ENCODE peak calls at places on chromosome 9, in four cellular contexts. Q is HepG2, O is K562, F is GM12878. L is an unnamed sample.

GRCh38 chr9:107155244-107155817 is 127.7 kb upstream of the RAD23B start:
- DNase-seq in O (no peak), Q (no peak), F (no peak), L (no peak)

GRCh38 chr9:137348781-137349470 is 46.9 kb upstream of the NRARP start:
- DNase-seq in F (no peak), Q (no peak), O (no peak), L (no peak)

GRCh38 chr9:122122903-122123632 is 30.0 kb upstream of the TTLL11 start:
- DNase-seq in Q (peak), F (no peak), O (peak), L (peak)

GRCh38 chr9:134099123-134099761 is 31.4 kb upstream of the BRD3 start:
- DNase-seq in F (peak), O (peak), Q (peak), L (peak)

GRCh38 chr9:26524225-26524624 is 368.4 kb downstream of the CAAP1 start:
- DNase-seq in O (no peak), Q (no peak), F (no peak), L (no peak)

GRCh38 chr9:85142461-85143401 is 473.2 kb downstream of the NTRK2 start:
- DNase-seq in Q (peak), O (peak), F (peak), L (no peak)

GRCh38 chr9:106918825-106919509 is 56.0 kb downstream of the ZNF462 start:
- DNase-seq in O (no peak), Q (no peak), F (no peak), L (no peak)

GRCh38 chr9:73199886-73200285 is 48.2 kb downstream of the ANXA1 start:
- DNase-seq in O (peak), F (no peak), Q (peak), L (peak)

GRCh38 chr9:94995294-94995693 is 268.8 kb downstream of the AOPEP start:
- DNase-seq in O (no peak), Q (no peak), F (no peak), L (no peak)

GRCh38 chr9:91530829-91531228 is 107.2 kb upstream of the NFIL3 start:
- DNase-seq in F (no peak), O (no peak), Q (peak), L (no peak)

GRCh38 chr9:111284703-111285102 is 45.3 kb downstream of the OR2K2 start:
- DNase-seq in F (no peak), O (no peak), Q (no peak), L (no peak)

GRCh38 chr9:111282940-111283339 is 47.1 kb downstream of the OR2K2 start:
- DNase-seq in F (no peak), Q (no peak), O (no peak), L (no peak)

DNA sequence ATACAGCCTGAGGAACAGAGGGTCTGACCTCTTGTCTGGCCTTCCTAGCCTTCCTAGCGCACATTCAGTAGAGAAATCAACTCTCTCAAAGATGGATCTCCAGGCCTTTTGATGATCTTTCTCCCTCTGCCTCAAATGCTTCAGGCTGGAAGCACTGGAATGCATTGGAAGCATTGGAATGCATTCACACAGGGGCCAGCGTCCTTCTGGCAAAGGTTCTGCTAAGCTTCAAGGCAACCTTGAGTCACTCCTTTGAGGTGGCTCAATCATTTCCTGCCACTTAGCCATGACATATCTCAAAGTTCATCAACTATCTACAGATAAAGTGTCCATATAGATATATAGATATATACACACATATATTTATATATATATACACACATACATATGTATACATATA is 42.9 kb downstream of the OR2K2 start:
- DNase-seq in O (no peak), F (no peak), Q (no peak), L (no peak)
- TF ChIP-seq NR2C2 in O (no peak), F (no peak), Q (no peak), L (no peak)

DNA sequence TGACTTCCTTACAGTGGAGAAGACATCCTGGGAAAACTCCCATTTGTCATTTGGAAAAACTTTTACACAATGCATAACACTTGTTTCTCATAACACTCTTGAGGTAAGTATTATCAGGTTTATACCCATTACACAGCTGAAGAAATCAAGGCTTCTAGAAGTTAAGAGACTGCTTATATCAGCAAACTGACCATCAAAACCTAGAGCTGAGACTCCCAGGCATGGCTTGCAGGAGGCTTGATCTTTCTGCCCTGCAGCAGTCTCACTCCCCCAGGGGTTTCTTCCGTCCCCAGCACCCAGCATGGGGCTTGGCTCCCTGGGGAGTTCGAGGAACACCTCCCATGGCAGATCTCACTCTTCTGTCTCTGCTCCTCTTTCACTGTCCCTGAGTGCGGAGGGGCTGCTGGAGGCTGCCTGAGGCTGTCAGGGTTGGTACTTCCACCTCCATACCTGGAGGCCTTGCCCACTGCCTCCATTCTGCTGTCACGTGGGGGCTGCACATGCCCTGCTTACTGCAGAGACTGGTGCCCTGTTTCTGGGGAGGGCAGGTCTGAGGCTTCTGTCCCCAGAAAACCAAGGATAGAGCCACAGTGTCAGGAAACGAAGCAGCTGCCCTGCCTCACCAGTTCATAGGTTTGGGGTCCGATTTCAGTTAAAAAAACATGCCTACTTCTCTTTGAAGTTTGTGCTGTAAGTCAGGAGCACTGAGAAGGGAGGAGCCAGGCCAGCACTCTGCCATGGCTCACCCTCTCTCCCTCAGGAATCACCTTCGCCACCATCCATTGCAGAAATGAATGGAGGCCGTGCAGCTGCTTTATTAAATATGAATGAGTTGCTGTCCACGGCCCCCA is 202.5 kb downstream of the PAX5 start:
- DNase-seq in Q (no peak), O (no peak), F (no peak), L (no peak)
- TF ChIP-seq NR2C2 in Q (no peak), O (no peak), F (no peak), L (no peak)

GRCh38 chr9:113581865-113582697 is 118.6 kb downstream of the RGS3 start:
- DNase-seq in Q (no peak), O (no peak), F (peak), L (no peak)

GRCh38 chr9:113578877-113579269 is 115.3 kb downstream of the RGS3 start:
- DNase-seq in O (peak), F (peak), Q (no peak), L (no peak)

GRCh38 chr9:113579270-113580040 is 115.9 kb downstream of the RGS3 start:
- DNase-seq in F (no peak), O (no peak), Q (no peak), L (no peak)

GRCh38 chr9:113580954-113581311 is 117.4 kb downstream of the RGS3 start:
- DNase-seq in F (no peak), O (no peak), Q (no peak), L (no peak)

GRCh38 chr9:113580041-113580953 is 116.8 kb downstream of the RGS3 start:
- DNase-seq in F (peak), Q (no peak), O (no peak), L (no peak)
- TF ChIP-seq NR2C2 in F (no peak), Q (no peak), O (no peak), L (no peak)

DNA sequence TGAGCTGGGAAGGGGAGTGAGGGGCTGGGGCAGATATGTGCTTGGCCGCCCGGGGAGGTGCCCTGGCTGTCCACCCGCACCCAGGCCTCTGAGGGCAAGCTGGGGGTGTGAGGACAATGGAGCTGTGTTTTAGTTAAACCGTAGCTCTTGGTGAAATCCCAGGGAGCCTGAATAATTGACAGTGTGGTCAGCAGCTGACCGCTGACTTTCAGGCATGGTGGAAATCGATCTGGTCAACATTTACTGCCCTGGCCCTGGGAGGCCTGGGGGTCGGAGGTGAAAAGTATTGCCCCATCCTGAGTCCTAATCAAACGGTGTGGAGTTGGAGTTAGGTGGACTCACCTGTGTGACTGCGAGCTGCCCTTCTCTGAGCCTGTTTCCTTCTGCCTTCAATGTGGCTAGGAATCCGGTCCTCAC is 31.2 kb upstream of the CRB2 start:
- DNase-seq in F (no peak), Q (peak), O (no peak), L (no peak)
- TF ChIP-seq NR2C2 in F (no peak), Q (peak), O (no peak), L (no peak)

GRCh38 chr9:33880562-33881089 is 63.7 kb downstream of the UBE2R2 start:
- DNase-seq in O (peak), F (no peak), Q (no peak), L (peak)

GRCh38 chr9:33885948-33886347 is 69.0 kb downstream of the UBE2R2 start:
- DNase-seq in O (no peak), F (no peak), Q (no peak), L (no peak)

GRCh38 chr9:33881635-33882034 is 64.7 kb downstream of the UBE2R2 start:
- DNase-seq in O (no peak), F (no peak), Q (no peak), L (no peak)

DNA sequence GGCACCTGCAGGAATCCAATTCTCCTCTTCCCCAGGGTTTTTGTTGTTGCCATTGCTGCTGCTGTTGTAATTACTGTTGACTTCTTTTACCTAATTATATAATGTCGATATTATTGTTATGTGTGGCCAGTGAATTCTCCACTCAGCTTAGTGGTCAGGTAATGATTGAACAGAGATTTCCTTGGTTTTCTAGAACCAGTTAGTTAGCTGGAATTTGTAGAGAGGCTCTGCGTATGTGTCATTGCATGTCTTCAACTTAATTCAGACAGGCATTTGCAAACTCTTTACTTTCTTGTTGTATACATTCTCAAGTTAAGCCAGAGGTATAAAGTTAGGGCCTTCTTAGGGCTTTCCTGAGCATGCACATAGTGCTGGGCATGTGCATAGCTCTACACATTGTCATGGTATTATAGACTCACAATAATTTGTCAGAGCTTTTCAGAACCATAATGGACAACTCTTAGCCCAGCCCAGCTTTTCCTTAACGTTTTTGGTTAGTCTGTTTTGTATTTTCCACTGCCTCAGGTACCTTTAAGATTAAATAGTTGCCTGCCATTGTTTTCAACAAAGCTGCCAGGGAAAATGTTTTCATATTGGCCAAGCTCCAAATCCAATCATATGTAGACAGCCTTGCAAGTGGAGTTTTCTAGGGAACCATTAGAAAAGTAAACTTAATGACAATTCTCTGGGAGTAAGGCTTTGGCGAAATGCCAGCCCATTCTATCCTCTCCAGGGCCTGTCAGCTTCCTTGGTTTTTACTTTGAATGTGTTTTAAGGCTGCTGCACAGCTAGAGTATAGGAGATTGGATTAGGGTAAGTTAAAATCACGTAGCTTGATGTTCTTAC is 68.1 kb downstream of the UBE2R2 start:
- DNase-seq in O (peak), F (no peak), Q (no peak), L (no peak)
- TF ChIP-seq NR2C2 in O (no peak), F (no peak), Q (no peak), L (no peak)

GRCh38 chr9:99021512-99021911 is 77.8 kb downstream of the COL15A1 start:
- DNase-seq in Q (no peak), F (no peak), O (no peak), L (no peak)
- TF ChIP-seq NR2C2 in Q (no peak), F (no peak), O (no peak), L (no peak)

GRCh38 chr9:18352716-18353115 is 121.2 kb upstream of the ADAMTSL1 start:
- DNase-seq in Q (no peak), F (no peak), O (no peak), L (no peak)

GRCh38 chr9:18353473-18353872 is 120.5 kb upstream of the ADAMTSL1 start:
- DNase-seq in O (no peak), F (no peak), Q (no peak), L (no peak)

GRCh38 chr9:18349530-18349929 is 124.4 kb upstream of the ADAMTSL1 start:
- DNase-seq in F (no peak), O (no peak), Q (no peak), L (no peak)

GRCh38 chr9:18350036-18350435 is 123.9 kb upstream of the ADAMTSL1 start:
- DNase-seq in F (no peak), O (no peak), Q (no peak), L (no peak)

DNA sequence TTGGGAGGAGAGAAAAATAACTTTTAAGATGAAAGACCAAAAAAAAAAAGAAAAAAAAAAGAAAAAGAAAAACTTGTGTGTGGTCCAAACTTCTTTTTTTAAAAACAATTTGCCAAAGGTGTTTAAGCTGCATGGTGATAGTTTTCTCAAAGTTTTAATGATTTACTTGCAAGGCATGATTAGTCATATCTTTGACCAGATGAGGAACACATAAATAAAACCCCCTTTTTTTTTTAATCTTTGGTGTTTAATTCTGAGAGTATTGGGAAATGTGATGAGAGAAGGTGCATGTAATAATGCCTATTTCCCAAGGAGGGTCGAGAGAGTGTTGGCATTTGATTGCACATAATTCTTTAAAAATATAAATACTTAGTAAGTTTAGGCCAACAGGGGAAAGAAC is 122.7 kb upstream of the ADAMTSL1 start:
- DNase-seq in O (no peak), Q (no peak), F (no peak), L (no peak)
- TF ChIP-seq NR2C2 in O (no peak), Q (no peak), F (no peak), L (no peak)

DNA sequence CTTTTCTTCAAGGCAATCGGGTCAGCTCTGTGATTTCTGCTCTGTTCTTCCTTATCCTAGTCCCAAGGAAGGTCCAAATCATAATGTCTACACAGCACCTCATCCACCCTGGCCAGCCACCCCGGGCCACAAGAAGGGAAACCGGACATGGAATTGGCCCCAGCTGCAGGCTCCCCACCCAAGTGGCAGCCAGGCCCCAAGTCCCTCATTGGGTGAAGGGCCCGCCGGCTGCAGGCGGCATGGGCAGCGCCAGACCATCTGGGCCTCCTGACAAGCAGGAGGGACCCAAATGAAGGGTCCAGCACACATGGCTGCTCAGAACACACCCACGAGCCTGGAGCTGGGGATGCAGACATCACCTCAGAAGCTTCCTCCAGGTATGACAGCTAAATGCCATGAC is 33.7 kb downstream of the BICD2 start:
- DNase-seq in F (no peak), O (no peak), Q (no peak), L (peak)
- TF ChIP-seq NR2C2 in F (no peak), O (no peak), Q (no peak), L (no peak)